ENCODE peak calls at places on chromosome 17, in six cellular contexts. W is activated B cell treated with CpG ODN at 0.5 μM for 24 hours; M is Peyer's patch; G is HepG2; L is CD4-positive, alpha-beta T cell; R is psoas muscle. T is an unnamed sample.

GRCh38 chr17:65121916-65122821 is 15.0 kb upstream of the RGS9 start:
- DNase-seq in R (no peak), G (no peak), M (no peak), W (no peak), L (no peak), T (no peak)

GRCh38 chr17:68302066-68302564 is 10.8 kb downstream of the ARSG start:
- DNase-seq in W (no peak), R (no peak), M (no peak), G (no peak), L (no peak), T (no peak)

GRCh38 chr17:38914741-38915638 is 10.4 kb upstream of the LASP1NB start:
- DNase-seq in M (peak; percentile 81), W (peak; percentile 10), G (peak; percentile 93), L (no peak), R (no peak), T (peak; percentile 47)

GRCh38 chr17:56635640-56636039 is 42.1 kb downstream of the NOG start:
- DNase-seq in L (no peak), M (no peak), G (no peak), R (no peak), W (no peak), T (no peak)

GRCh38 chr17:41329279-41329925 is 13.9 kb upstream of the KRTAP17-1 start:
- DNase-seq in R (no peak), W (no peak), L (no peak), G (peak; percentile 52), M (peak; percentile 71), T (peak; percentile 46)

GRCh38 chr17:31412511-31412910 is 21.0 kb downstream of the RAB11FIP4 start:
- DNase-seq in G (no peak), L (no peak), R (no peak), W (no peak), M (no peak), T (no peak)

GRCh38 chr17:39196820-39197331 is 593 bp downstream of the CACNB1 start:
- DNase-seq in L (no peak), G (no peak), W (no peak), M (no peak), R (peak; percentile 87), T (no peak)

GRCh38 chr17:35568561-35568960 is 7.9 kb upstream of the SLFN14 start:
- DNase-seq in G (peak; percentile 29), L (no peak), R (no peak), M (no peak), W (no peak), T (no peak)

GRCh38 chr17:57989011-57989345 is 924 bp upstream of the VEZF1 start:
- DNase-seq in L (no peak), G (peak; percentile 78), R (peak; percentile 66), M (no peak), W (no peak), T (no peak)

GRCh38 chr17:16050844-16051243 is 51.2 kb downstream of the TTC19 start:
- DNase-seq in W (no peak), M (no peak), G (no peak), L (no peak), R (no peak), T (no peak)

GRCh38 chr17:36667922-36668321 is 66.5 kb downstream of the MRM1 start:
- DNase-seq in M (no peak), W (no peak), G (no peak), L (no peak), R (no peak), T (no peak)

GRCh38 chr17:11506635-11507034 is 91.6 kb upstream of the DNAH9 start:
- DNase-seq in W (no peak), L (no peak), R (no peak), G (peak; percentile 5), M (no peak), T (no peak)

GRCh38 chr17:43599835-43600234 is 53.7 kb upstream of the ETV4 start:
- DNase-seq in W (no peak), R (no peak), G (no peak), L (no peak), M (no peak), T (no peak)

GRCh38 chr17:42275527-42276358 is 448 bp downstream of the STAT5B start:
- DNase-seq in W (no peak), M (no peak), L (no peak), G (no peak), R (no peak), T (peak; percentile 45)

GRCh38 chr17:68868708-68869107 is 86.5 kb downstream of the ABCA8 start:
- DNase-seq in G (no peak), L (no peak), M (no peak), R (no peak), W (no peak), T (no peak)

GRCh38 chr17:81331527-81332043 is 36.5 kb upstream of the SLC38A10 start:
- DNase-seq in G (no peak), R (no peak), L (no peak), M (no peak), W (no peak), T (no peak)

GRCh38 chr17:44757918-44758413 is 822 bp upstream of the ADAM11 start:
- DNase-seq in G (no peak), L (no peak), W (no peak), R (no peak), M (peak; percentile 41), T (no peak)

GRCh38 chr17:81427446-81428120 is 32.3 kb downstream of the BAHCC1 start:
- DNase-seq in R (peak; percentile 92), G (no peak), W (no peak), L (no peak), M (peak; percentile 71), T (peak; percentile 76)

GRCh38 chr17:31517524-31517923 is 126.0 kb downstream of the RAB11FIP4 start:
- DNase-seq in R (no peak), L (no peak), W (no peak), G (peak; percentile 53), M (peak; percentile 51), T (no peak)

GRCh38 chr17:56761387-56761786 is 72.3 kb downstream of the C17orf67 start:
- DNase-seq in W (no peak), G (no peak), R (no peak), L (no peak), M (no peak), T (no peak)

GRCh38 chr17:74780443-74781238 is 4.5 kb upstream of the NAT9 start:
- DNase-seq in L (no peak), M (no peak), R (no peak), W (no peak), G (peak; percentile 88), T (no peak)

GRCh38 chr17:68886401-68886800 is 68.8 kb downstream of the ABCA8 start:
- DNase-seq in W (no peak), R (no peak), L (no peak), G (no peak), M (no peak), T (no peak)

GRCh38 chr17:27633312-27634025 is 2.5 kb downstream of the LGALS9 start:
- DNase-seq in G (peak; percentile 12), M (no peak), W (no peak), R (no peak), L (no peak), T (no peak)

DNA sequence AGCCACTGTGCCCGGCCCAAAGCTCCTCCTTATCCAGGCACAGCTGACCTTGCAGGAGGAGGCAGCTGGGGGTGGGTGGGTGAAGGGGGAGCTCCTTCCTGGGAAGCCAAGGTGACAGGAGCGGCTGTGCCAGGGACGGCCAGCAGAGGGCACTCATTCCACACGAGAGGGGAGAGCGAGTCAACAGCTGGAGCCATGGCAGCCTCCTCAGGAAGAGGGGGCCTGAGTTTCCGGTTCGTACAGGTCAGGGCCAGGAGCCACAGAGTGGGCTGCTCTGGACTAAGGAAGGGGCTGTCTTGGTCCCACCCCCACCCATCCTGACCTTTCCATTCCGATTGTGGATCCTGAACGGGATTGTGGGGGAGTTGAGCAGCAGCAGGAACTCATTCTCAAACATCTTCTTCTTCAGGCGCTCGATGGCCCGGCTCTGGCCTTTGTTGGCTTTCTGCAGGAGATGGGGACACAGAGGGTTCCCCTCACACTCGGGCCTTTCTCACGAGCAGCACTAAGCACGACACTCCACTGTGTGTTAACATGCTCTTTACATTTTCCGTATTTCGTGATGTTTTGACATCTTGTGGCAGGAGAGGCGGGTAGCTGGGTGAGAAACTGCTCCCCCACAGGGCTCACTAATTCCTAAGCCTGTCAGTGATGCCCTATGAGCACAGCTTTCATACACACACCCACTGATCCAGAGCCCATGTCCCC is 61.6 kb downstream of the TIMM22 start:
- DNase-seq in M (peak; percentile 80), R (peak; percentile 72), W (no peak), L (peak; percentile 21), G (peak; percentile 41), T (peak; percentile 50)
- TF ChIP-seq CTCF in M (no peak), R (peak; percentile 45), W (no peak), L (peak; percentile 35), G (peak; percentile 74), T (peak; percentile 51)

DNA sequence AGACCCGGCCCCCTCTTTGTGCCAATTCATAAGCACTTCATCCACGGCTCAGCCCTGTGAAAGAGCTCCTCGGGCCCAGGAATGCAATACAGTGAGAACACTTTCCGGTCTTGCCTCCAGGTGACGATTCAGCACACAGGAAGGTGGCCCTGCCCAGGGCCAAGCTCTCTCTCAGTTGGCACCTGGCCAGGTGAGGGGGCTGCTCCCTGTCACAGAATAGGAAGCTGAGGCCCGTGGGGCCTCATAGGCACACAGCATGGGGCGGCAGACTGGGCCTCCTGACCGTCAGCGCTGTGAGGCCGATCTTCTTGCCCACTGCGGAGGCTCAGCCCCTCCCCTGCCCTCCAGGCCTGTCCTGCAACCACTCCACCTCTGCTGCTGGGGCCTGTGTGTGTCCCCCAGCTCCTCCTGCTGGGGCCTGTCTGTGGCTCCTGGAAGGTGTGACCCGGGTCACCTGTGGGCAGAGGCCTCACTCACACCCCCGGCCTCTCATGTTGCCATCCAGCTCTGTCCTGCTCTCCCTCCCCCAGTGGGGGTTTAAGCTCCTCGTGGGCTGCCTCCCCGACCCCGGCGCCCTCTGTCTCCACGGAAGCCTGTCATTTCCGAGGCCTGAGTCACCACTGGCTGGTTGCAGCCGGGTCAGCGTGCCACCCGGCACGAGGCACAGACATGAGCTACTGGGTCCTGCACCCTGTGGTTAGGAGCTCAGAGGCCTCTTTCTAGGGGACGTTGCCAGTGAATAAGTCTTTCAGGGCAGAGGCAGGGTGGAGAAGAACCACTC is 114.4 kb downstream of the SEC14L1 start:
- DNase-seq in G (peak; percentile 73), M (no peak), R (no peak), W (no peak), L (no peak), T (no peak)
- TF ChIP-seq CTCF in G (peak; percentile 8), M (no peak), R (no peak), W (no peak), L (no peak), T (no peak)

GRCh38 chr17:7133424-7133823 is 18.8 kb upstream of the ASGR2 start:
- DNase-seq in G (peak; percentile 74), L (peak; percentile 12), M (peak; percentile 49), W (peak; percentile 43), R (no peak), T (peak; percentile 38)
- TF ChIP-seq CTCF in G (peak; percentile 67), L (no peak), M (no peak), W (no peak), R (peak; percentile 7), T (peak; percentile 13)

GRCh38 chr17:30155389-30155788 is 38.8 kb downstream of the NSRP1 start:
- DNase-seq in M (no peak), W (no peak), R (no peak), L (no peak), G (no peak), T (no peak)

GRCh38 chr17:30158896-30159625 is 42.4 kb downstream of the NSRP1 start:
- DNase-seq in L (no peak), W (no peak), G (no peak), M (no peak), R (no peak), T (no peak)

GRCh38 chr17:30164531-30164930 is 47.9 kb downstream of the NSRP1 start:
- DNase-seq in L (no peak), M (no peak), R (no peak), W (no peak), G (no peak), T (no peak)

GRCh38 chr17:30161601-30162000 is 45.0 kb downstream of the NSRP1 start:
- DNase-seq in R (no peak), W (no peak), M (no peak), G (no peak), L (no peak), T (no peak)

GRCh38 chr17:30160419-30161172 is 44.0 kb downstream of the NSRP1 start:
- DNase-seq in L (no peak), G (no peak), M (no peak), R (no peak), W (no peak), T (no peak)
- TF ChIP-seq CTCF in L (no peak), G (no peak), M (no peak), R (no peak), W (no peak), T (no peak)

T was measured in right lobe of liver.